ENCODE peak calls at places on chromosome 4, in four cellular contexts. Q, Y, O and Z are unnamed samples.

GRCh38 chr4:156103306-156103705 is 149.6 kb upstream of the CTSO start:
- DNase-seq in Y (no peak), Q (peak), O (no peak), Z (no peak)

GRCh38 chr4:77927991-77928925 is 65.6 kb downstream of the MRPL1 start:
- DNase-seq in Q (peak), Y (no peak), O (peak), Z (no peak)

GRCh38 chr4:106690487-106690886 is 321.9 kb upstream of the GIMD1 start:
- DNase-seq in Y (peak), Q (peak), O (peak), Z (no peak)

GRCh38 chr4:6198278-6198677 is 2.1 kb downstream of the JAKMIP1 start:
- DNase-seq in Y (no peak), O (no peak), Q (no peak), Z (no peak)

GRCh38 chr4:87025614-87026041 is 90.8 kb downstream of the AFF1 start:
- DNase-seq in Y (no peak), O (no peak), Q (no peak), Z (no peak)

GRCh38 chr4:136962868-136963267 is 569.4 kb downstream of the PCDH18 start:
- DNase-seq in Q (no peak), O (no peak), Y (no peak), Z (no peak)

GRCh38 chr4:173960398-173960797 is 323.1 kb downstream of the FBXO8 start:
- DNase-seq in Q (no peak), Y (no peak), O (no peak), Z (no peak)

GRCh38 chr4:83413676-83414075 is 41.9 kb downstream of the HELQ start:
- DNase-seq in Y (no peak), O (no peak), Q (peak), Z (no peak)

GRCh38 chr4:87697272-87697671 is 47.2 kb downstream of the DMP1 start:
- DNase-seq in Y (no peak), O (no peak), Q (no peak), Z (no peak)

GRCh38 chr4:136690363-136690762 is 841.9 kb downstream of the PCDH18 start:
- DNase-seq in O (no peak), Y (no peak), Q (no peak), Z (peak)

GRCh38 chr4:68375667-68376559 is 26.0 kb upstream of the YTHDC1 start:
- DNase-seq in O (peak), Q (peak), Y (peak), Z (peak)

GRCh38 chr4:159048166-159048886 is 54.6 kb upstream of the RAPGEF2 start:
- DNase-seq in Y (peak), Q (peak), O (peak), Z (no peak)

GRCh38 chr4:78601013-78601412 is 49.4 kb downstream of the ANXA3 start:
- DNase-seq in Y (no peak), O (no peak), Q (no peak), Z (no peak)

GRCh38 chr4:52870225-52870624 is 8.1 kb downstream of the RASL11B start:
- DNase-seq in O (no peak), Y (no peak), Q (no peak), Z (no peak)

GRCh38 chr4:112127736-112128322 is 17.4 kb upstream of the FAM241A start:
- DNase-seq in O (peak), Y (no peak), Q (peak), Z (no peak)

GRCh38 chr4:80730158-80730557 is 300.4 kb upstream of the BMP3 start:
- DNase-seq in Y (no peak), Q (no peak), O (no peak), Z (no peak)

GRCh38 chr4:140092094-140092820 is 61.7 kb downstream of the MAML3 start:
- DNase-seq in Q (no peak), O (no peak), Y (no peak), Z (no peak)

GRCh38 chr4:7675612-7676320 is 241.0 kb upstream of the PSAPL1 start:
- DNase-seq in Q (no peak), O (no peak), Y (no peak), Z (no peak)

GRCh38 chr4:74501579-74501978 is 56.6 kb downstream of the AREG start:
- DNase-seq in O (peak), Y (peak), Q (peak), Z (peak)

GRCh38 chr4:148315049-148315448 is 127.2 kb downstream of the NR3C2 start:
- DNase-seq in Y (peak), Q (peak), O (no peak), Z (no peak)

GRCh38 chr4:45442466-45442865 is 681.4 kb downstream of the GABRG1 start:
- DNase-seq in O (peak), Q (peak), Y (no peak), Z (no peak)

GRCh38 chr4:129672941-129673340 is 577.0 kb downstream of the C4orf33 start:
- DNase-seq in O (no peak), Q (no peak), Y (no peak), Z (no peak)

GRCh38 chr4:40594261-40595178 is 35.1 kb downstream of the RBM47 start:
- DNase-seq in Q (peak), O (peak), Y (no peak), Z (peak)